ENCODE peak calls at places on chromosome 3, in four cellular contexts. J is prostate gland, D is H1, N is GM23338. Y is an unnamed sample.

GRCh38 chr3:139455855-139456254 is 20.5 kb downstream of the RBP2 start:
- DNase-seq in J (no peak), D (no peak), N (peak), Y (no peak)

GRCh38 chr3:195356151-195357086 is 85.5 kb upstream of the XXYLT1 start:
- DNase-seq in J (no peak), D (no peak), N (peak), Y (no peak)

GRCh38 chr3:57164606-57165573 is at the start of gene IL17RD:
- DNase-seq in J (peak), D (peak), N (peak), Y (peak)

GRCh38 chr3:180252683-180253082 is 215.9 kb upstream of the PEX5L start:
- DNase-seq in J (no peak), D (no peak), N (no peak), Y (no peak)

GRCh38 chr3:31377045-31377642 is 155.6 kb upstream of the STT3B start:
- DNase-seq in J (no peak), D (no peak), N (no peak), Y (no peak)

GRCh38 chr3:52121459-52121795 is 32.8 kb downstream of the POC1A start:
- DNase-seq in J (no peak), D (no peak), N (no peak), Y (peak)

GRCh38 chr3:143302638-143303171 is 183.1 kb downstream of the CHST2 start:
- DNase-seq in J (no peak), D (no peak), N (peak), Y (no peak)

GRCh38 chr3:104032283-104032682 is 1334.4 kb upstream of the ALCAM start:
- DNase-seq in J (no peak), D (no peak), N (peak), Y (no peak)

GRCh38 chr3:31423522-31423921 is 109.2 kb upstream of the STT3B start:
- DNase-seq in J (no peak), D (no peak), N (no peak), Y (no peak)

DNA sequence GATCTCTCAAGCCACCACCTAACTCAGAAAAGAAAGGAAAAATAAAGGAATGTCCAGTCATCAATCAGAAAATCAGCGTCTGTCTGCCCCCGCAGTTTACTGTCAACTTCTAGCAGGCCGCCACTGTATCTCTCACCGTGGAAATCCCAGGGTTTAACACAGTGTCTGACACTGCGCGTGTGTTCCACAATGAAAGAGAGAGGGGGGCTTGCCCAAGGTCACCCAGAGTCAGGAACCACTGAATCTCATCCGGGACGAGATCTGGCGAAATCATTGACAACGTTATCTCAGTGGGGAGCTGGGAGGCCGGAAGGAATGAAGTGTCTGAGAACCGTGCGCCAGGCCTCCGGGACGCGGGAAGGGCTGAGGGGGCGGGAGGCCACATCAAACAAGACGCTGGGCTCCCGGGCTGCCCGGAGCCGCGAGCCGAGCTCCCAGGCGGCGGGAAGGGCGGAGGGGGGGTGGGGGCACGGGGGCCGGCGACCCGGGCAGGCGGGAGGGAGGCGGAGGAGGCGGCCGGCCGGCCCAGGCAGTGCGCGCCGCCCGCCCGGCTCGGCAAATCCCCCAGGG is 2.2 kb upstream of the HES1 start:
- DNase-seq in J (peak), D (no peak), N (peak), Y (peak)
- TF ChIP-seq POLR2AphosphoS5 in J (no peak), D (peak), N (peak), Y (no peak)

DNA sequence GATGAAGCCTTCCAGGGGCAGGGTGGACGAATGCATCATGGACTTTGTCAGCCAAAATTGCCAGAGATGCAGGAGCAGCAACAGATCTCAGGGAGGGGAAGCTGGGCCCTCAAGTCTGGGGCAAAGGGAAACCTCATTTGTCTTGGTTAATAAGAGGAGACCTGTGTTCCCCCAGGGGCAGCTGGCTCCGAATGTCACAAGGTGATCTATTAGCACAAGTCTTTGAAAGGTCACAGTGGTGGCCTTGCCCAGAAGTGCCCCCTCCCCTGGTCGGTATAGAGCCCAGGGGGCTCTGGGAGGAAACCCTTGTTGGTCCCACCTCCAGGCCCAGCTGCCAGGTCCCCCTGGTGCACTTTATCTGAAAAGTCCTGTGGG is 46.2 kb downstream of the ABTB1 start:
- DNase-seq in J (no peak), D (no peak), N (no peak), Y (no peak)
- H3K27ac ChIP-seq in J (no peak), D (no peak), N (no peak), Y (no peak)

GRCh38 chr3:53131136-53131495 is 881 bp upstream of the RFT1 start:
- DNase-seq in J (no peak), D (no peak), N (no peak), Y (no peak)

GRCh38 chr3:53126646-53127045 is 3.6 kb downstream of the RFT1 start:
- DNase-seq in J (no peak), D (no peak), N (no peak), Y (no peak)

GRCh38 chr3:53132347-53132746 is 2.1 kb upstream of the RFT1 start:
- DNase-seq in J (no peak), D (no peak), N (no peak), Y (no peak)

GRCh38 chr3:53130179-53131135 is at the start of gene RFT1:
- DNase-seq in J (peak), D (peak), N (peak), Y (peak)

DNA sequence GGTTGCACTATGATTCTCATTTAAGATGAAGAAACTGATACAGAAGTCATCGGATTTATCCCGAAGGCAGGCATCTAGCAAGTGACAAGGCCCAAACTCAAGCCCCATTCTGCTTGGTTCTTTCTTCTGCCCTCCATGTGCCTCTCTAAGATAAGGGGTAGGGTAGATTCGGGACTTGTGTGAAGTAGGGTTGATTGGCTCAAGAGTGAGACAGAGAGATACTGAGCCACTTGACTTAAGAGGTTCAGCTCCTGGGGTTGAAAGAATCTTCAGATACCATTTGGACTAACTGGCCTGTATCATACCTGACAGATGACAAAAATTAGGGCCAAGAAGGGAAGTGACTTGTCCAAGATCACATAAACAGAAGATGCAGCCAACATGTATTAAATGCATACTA is 891 bp downstream of the RFT1 start:
- DNase-seq in J (no peak), D (no peak), N (no peak), Y (no peak)
- TF ChIP-seq POLR2AphosphoS5 in J (no peak), D (no peak), N (no peak), Y (no peak)

GRCh38 chr3:42432485-42432884 is 22.1 kb upstream of the LYZL4 start:
- DNase-seq in J (no peak), D (no peak), N (no peak), Y (no peak)
- H3K27ac ChIP-seq in J (no peak), D (no peak), N (no peak), Y (no peak)

GRCh38 chr3:157131861-157132260 is 28.1 kb downstream of the CCNL1 start:
- DNase-seq in J (no peak), D (no peak), N (no peak), Y (no peak)

GRCh38 chr3:157129782-157130137 is 30.2 kb downstream of the CCNL1 start:
- DNase-seq in J (peak), D (no peak), N (peak), Y (no peak)

GRCh38 chr3:157130881-157131251 is 29.1 kb downstream of the CCNL1 start:
- DNase-seq in J (no peak), D (no peak), N (peak), Y (no peak)

GRCh38 chr3:157128771-157129671 is 30.9 kb downstream of the CCNL1 start:
- DNase-seq in J (peak), D (no peak), N (peak), Y (no peak)

GRCh38 chr3:157130138-157130880 is 29.6 kb downstream of the CCNL1 start:
- DNase-seq in J (peak), D (peak), N (peak), Y (peak)
- TF ChIP-seq POLR2AphosphoS5 in J (no peak), D (no peak), N (no peak), Y (no peak)

GRCh38 chr3:115518100-115518852 is 105.0 kb upstream of the GAP43 start:
- DNase-seq in J (no peak), D (no peak), N (peak), Y (no peak)
- H3K27ac ChIP-seq in J (no peak), D (no peak), N (no peak), Y (no peak)

DNA sequence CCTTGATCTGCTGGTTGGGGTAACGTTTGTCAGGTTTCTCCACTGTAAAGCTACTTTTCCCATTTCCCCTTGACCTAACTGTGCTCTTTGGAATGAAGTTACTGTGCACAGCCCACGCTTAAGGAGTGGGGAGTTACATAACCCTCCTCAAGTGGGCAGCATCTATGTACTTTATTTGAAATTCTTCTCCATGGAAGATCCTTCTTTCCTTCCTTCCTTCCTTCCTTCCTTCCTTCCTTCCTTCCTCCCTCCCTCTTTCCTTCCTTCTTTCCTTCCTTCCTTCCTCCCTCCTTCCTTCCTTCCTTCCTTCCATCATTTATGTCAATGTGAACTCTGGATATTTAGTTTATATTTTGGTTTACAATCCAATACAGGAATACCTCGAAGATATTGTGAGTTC is 77.1 kb upstream of the TRA2B start:
- DNase-seq in J (no peak), D (no peak), N (no peak), Y (no peak)
- TF ChIP-seq POLR2AphosphoS5 in J (no peak), D (no peak), N (no peak), Y (no peak)

DNA sequence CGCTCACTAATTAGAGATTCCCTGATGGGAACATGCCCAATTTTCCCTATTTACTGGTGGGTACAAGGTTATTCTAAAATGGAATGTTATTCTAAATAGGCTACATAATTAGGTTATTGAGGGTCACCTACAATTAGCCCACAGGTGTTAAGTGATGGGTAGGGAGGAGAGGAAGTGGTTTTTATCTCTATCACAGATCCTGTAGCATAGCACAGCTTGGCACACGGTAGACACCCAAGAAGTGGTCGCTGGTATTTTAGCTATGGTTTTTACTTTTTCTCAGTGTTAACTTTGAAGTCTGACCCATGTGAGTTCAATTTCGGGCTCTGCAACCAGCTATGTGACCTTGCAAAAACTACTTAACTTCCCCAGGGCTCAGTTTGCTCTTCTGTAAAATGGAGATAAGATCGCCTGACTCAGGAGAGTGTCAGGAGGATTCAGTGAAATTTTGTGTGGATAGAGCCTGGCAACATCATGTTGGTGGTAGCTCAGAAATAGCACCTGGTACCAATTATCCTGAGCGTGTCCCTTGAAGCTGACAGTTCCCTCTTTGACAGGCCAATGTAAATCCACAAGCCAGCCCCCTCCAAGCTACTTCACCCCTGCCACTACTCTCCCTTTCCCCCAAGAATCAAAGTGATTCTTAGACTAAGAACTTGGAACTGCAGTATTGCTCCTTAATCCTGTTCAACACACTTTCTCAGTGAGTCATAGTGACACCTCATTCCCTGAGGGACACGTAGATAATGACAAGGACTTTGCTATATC is 8.7 kb upstream of the LMCD1 start:
- DNase-seq in J (no peak), D (no peak), N (no peak), Y (no peak)
- H3K27ac ChIP-seq in J (no peak), D (no peak), N (no peak), Y (no peak)